ENCODE peak calls at places on chromosomes 1 and 21, in five cellular contexts. V is stomach, Q is H1, E is suprapubic skin, P is K562. C is an unnamed sample.

GRCh38 chr1:247538561-247538960 is 2.3 kb upstream of the OR2C3 start:
- DNase-seq in E (no peak), V (no peak), Q (no peak), P (no peak), C (no peak)

GRCh38 chr21:39153842-39154241 is 29.4 kb downstream of the PSMG1 start:
- DNase-seq in V (no peak), E (no peak), P (no peak), Q (no peak), C (no peak)

GRCh38 chr1:246629030-246629429 is 62.8 kb downstream of the CNST start:
- DNase-seq in V (no peak), Q (no peak), E (no peak), P (no peak), C (no peak)

GRCh38 chr1:230365723-230366307 is 60.3 kb downstream of the PGBD5 start:
- DNase-seq in V (no peak), P (no peak), E (no peak), Q (no peak), C (no peak)

GRCh38 chr21:38254970-38255369 is 1.8 kb upstream of the KCNJ15 start:
- DNase-seq in V (peak), P (no peak), Q (no peak), E (no peak), C (no peak)

GRCh38 chr1:177871633-177872562 is 98.0 kb downstream of the SEC16B start:
- DNase-seq in Q (no peak), P (no peak), V (peak), E (no peak), C (peak)

GRCh38 chr1:185435696-185436379 is 118.8 kb upstream of the IVNS1ABP start:
- DNase-seq in Q (no peak), P (no peak), E (no peak), V (no peak), C (no peak)

GRCh38 chr1:173405281-173405680 is 71.9 kb upstream of the PRDX6 start:
- DNase-seq in Q (no peak), E (no peak), P (no peak), V (no peak), C (no peak)

GRCh38 chr1:204633665-204634064 is 51.9 kb downstream of the LRRN2 start:
- DNase-seq in V (peak), E (no peak), Q (no peak), P (no peak), C (no peak)

GRCh38 chr1:35047188-35047858 is 15.6 kb upstream of the ZMYM6 start:
- DNase-seq in E (no peak), Q (no peak), P (no peak), V (no peak), C (no peak)

GRCh38 chr1:91732291-91732953 is 153.5 kb downstream of the TGFBR3 start:
- DNase-seq in E (no peak), Q (no peak), V (no peak), P (peak), C (no peak)

GRCh38 chr1:160244209-160244608 is 18.1 kb downstream of the DCAF8 start:
- DNase-seq in V (no peak), E (no peak), Q (no peak), P (no peak), C (no peak)

GRCh38 chr1:151210830-151211229 is 12.5 kb downstream of the PIP5K1A start:
- DNase-seq in P (no peak), E (no peak), V (no peak), Q (no peak), C (no peak)

GRCh38 chr1:161998811-161999210 is 24.9 kb downstream of the OLFML2B start:
- DNase-seq in E (no peak), P (no peak), V (no peak), Q (no peak), C (no peak)

GRCh38 chr1:174021611-174022079 is 512 bp downstream of the RC3H1 start:
- DNase-seq in Q (peak), E (no peak), V (no peak), P (peak), C (no peak)

GRCh38 chr1:3473381-3473844 is 18.9 kb downstream of the ARHGEF16 start:
- DNase-seq in V (no peak), P (no peak), E (no peak), Q (no peak), C (no peak)

GRCh38 chr1:87632232-87632631 is 303.6 kb downstream of the LMO4 start:
- DNase-seq in V (no peak), P (no peak), Q (no peak), E (no peak), C (no peak)

GRCh38 chr1:240107058-240107684 is 15.5 kb downstream of the FMN2 start:
- DNase-seq in V (no peak), Q (no peak), P (no peak), E (no peak), C (no peak)

GRCh38 chr1:30130106-30130505 is 593.3 kb downstream of the MATN1 start:
- DNase-seq in P (no peak), E (no peak), Q (no peak), V (no peak), C (no peak)

GRCh38 chr1:64986903-64987871 is 20.8 kb upstream of the JAK1 start:
- DNase-seq in V (no peak), P (no peak), Q (no peak), E (no peak), C (no peak)

GRCh38 chr1:64476251-64476952 is 6.5 kb downstream of the CACHD1 start:
- DNase-seq in Q (no peak), E (no peak), V (no peak), P (no peak), C (no peak)

GRCh38 chr1:32351859-32352745 is 10.2 kb downstream of the FAM229A start:
- DNase-seq in P (peak), V (peak), E (no peak), Q (peak), C (no peak)

GRCh38 chr1:74729741-74730478 is 2.9 kb downstream of the CRYZ start:
- DNase-seq in P (peak), V (no peak), Q (no peak), E (no peak), C (no peak)

GRCh38 chr1:115327270-115327669 is 10.8 kb downstream of the NGF start:
- DNase-seq in V (no peak), E (no peak), P (no peak), Q (no peak), C (no peak)

GRCh38 chr1:193392686-193393085 is 206.3 kb upstream of the B3GALT2 start:
- DNase-seq in V (no peak), P (no peak), Q (no peak), E (no peak), C (no peak)

GRCh38 chr1:19484793-19485361 is 462 bp downstream of the CAPZB start:
- DNase-seq in P (peak), E (no peak), Q (peak), V (no peak), C (no peak)

GRCh38 chr1:158998781-158999161 is 10.9 kb upstream of the IFI16 start:
- DNase-seq in Q (no peak), P (peak), E (no peak), V (no peak), C (no peak)

GRCh38 chr1:193979219-193979618 is 792.8 kb upstream of the B3GALT2 start:
- DNase-seq in P (no peak), Q (no peak), V (no peak), E (no peak), C (no peak)

GRCh38 chr1:79519084-79519760 is 512.7 kb upstream of the ADGRL4 start:
- DNase-seq in Q (no peak), E (no peak), V (no peak), P (no peak), C (no peak)

GRCh38 chr1:234961468-234962339 is 166.9 kb downstream of the TOMM20 start:
- DNase-seq in Q (no peak), E (peak), P (no peak), V (no peak), C (no peak)

GRCh38 chr21:42595281-42596187 is 57.9 kb upstream of the PDE9A start:
- DNase-seq in P (no peak), V (no peak), E (peak), Q (no peak), C (no peak)

GRCh38 chr1:43358121-43358745 is 548 bp upstream of the CDC20 start:
- DNase-seq in Q (no peak), P (peak), V (no peak), E (no peak), C (no peak)
- TF ChIP-seq POLR2A in Q (no peak), P (peak), V (no peak), E (peak), C (peak)

GRCh38 chr1:18323259-18323658 is 157.5 kb upstream of the KLHDC7A start:
- DNase-seq in E (no peak), V (no peak), P (no peak), Q (no peak), C (no peak)

GRCh38 chr1:18322353-18323032 is 158.2 kb upstream of the KLHDC7A start:
- DNase-seq in E (no peak), P (peak), V (no peak), Q (peak), C (no peak)

GRCh38 chr1:18325151-18325550 is 155.6 kb upstream of the KLHDC7A start:
- DNase-seq in P (no peak), E (no peak), Q (no peak), V (no peak), C (no peak)

GRCh38 chr1:18326171-18326950 is 154.4 kb upstream of the KLHDC7A start:
- DNase-seq in P (no peak), Q (no peak), E (no peak), V (no peak), C (no peak)

DNA sequence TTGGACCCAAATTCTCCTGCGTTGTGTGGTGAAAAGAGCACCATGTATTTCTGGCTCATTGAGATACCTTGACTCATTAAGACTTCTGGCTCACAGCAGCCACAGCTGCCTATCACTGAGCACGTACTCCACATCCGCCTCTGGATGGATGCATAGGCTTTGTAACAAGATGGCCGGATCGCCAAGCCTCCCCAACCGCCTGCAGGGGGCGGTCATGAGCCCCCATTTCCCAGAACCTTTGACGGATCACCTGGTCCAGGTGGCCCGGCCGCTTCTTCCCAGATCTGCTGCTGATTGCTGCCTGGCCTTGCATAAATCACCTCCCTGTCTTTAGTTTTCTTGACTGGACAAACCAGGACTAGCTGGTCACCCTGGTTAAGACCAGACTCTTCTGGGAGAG is 156.5 kb upstream of the KLHDC7A start:
- DNase-seq in Q (peak), V (no peak), P (peak), E (no peak), C (no peak)
- TF ChIP-seq CTCF in Q (peak), V (no peak), P (peak), E (no peak), C (no peak)

GRCh38 chr1:59156031-59156430 is 140.9 kb upstream of the FGGY start:
- DNase-seq in P (no peak), E (no peak), Q (no peak), V (no peak), C (peak)
- TF ChIP-seq POLR2AphosphoS5 in P (no peak), E (no peak), Q (no peak), V (no peak), C (no peak)

DNA sequence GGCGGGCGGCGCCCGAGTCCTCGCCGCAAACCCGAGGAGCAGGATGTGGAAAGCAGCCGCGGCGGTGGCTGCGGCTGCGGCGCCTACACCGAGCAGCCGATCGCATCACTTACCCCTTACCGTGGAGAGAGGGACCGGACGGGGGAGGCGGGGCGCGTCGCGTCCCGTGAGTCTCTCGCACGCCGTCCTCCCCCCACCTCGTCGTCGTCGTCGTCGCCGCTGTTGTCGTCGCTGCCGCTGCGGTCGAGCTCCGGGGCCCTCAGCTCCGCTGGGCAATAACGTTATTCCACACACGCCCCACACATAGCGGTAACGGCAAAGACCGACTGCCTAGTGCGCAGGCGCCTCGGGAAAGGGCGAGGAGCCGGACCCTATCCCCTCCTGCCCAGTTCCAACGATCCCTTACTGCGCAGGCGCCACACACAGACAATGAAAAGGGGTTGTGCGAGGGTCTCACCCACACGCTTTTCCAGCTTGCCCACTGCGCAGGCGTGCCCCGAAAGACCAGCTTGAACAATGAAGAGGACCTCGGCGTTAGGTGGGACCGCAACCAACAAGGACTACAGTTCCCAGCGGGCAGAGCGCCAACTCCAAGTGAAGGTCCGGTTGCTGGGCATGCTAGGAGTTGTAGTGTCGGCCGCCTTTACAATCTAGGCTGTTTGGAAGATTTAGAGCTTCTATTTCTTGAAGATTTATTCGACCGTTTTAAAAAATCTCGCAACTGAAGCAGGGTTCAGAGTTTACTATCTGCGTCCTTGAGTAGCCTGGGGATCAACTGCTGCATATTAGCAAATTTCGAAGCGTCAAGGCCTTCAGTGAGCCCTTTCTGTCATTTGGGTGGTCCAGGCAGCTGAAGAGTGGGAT is at the start of gene CEP170:
- DNase-seq in E (peak), P (peak), V (peak), Q (peak), C (peak)
- TF ChIP-seq POLR2A in E (peak), P (peak), V (no peak), Q (no peak), C (peak)

DNA sequence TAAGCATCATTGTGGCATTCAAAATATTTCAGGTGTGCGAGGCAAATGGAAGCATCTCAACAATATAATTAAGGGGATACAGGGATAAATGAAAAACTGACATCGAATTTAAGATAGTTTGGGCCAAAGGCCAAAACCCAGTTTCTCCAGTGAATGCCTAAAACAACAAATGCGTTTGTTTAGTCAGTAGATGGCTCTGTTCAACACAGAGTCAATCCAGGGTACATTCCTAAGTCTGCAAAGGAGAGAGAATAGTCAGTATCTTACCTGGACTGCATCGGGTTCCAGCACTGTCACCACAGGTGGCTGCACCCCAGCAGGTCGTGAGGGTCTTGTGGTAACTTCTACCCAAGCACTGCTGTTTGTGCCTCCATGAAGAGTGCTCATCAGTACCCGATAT is 321.1 kb downstream of the KCTD3 start:
- DNase-seq in Q (no peak), E (no peak), V (no peak), P (no peak), C (no peak)
- TF ChIP-seq CTCF in Q (no peak), E (no peak), V (no peak), P (no peak), C (no peak)